ENCODE peak calls at places on chromosomes 11 and 22, in five cellular contexts. F, M, L, H and X are unnamed samples. For H3K27me3, the result is how much of the 10 kb centered on the place peaks cover.

GRCh38 chr22:20425821-20426615 is 11.6 kb downstream of the SCARF2 start:
- ATAC-seq in H (no peak), F (no peak), L (no peak), M (no peak), X (no peak)

GRCh38 chr22:21698430-21699329 is 32.9 kb downstream of the PPIL2 start:
- ATAC-seq in L (peak), F (no peak), M (peak), H (no peak), X (peak)

GRCh38 chr11:75233688-75234295 is 6.8 kb upstream of the TPBGL start:
- ATAC-seq in L (no peak), H (no peak), F (peak), M (no peak), X (no peak)

GRCh38 chr22:28568099-28568498 is 111.5 kb downstream of the TTC28 start:
- ATAC-seq in F (no peak), L (no peak), H (no peak), M (no peak), X (no peak)

GRCh38 chr22:26784772-26785171 is 127.4 kb downstream of the MIAT start:
- ATAC-seq in M (no peak), L (no peak), H (no peak), F (no peak), X (no peak)

GRCh38 chr22:20419664-20419951 is 18.0 kb downstream of the SCARF2 start:
- ATAC-seq in M (no peak), L (no peak), F (no peak), H (no peak), X (no peak)

GRCh38 chr22:49514656-49515055 is 313.0 kb downstream of the BRD1 start:
- ATAC-seq in F (no peak), H (no peak), L (no peak), M (no peak), X (no peak)

GRCh38 chr22:29096736-29097669 is 24.2 kb downstream of the KREMEN1 start:
- ATAC-seq in H (no peak), L (no peak), M (peak), F (peak), X (no peak)

GRCh38 chr11:68750988-68751325 is 363 bp downstream of the TESMIN start:
- ATAC-seq in L (no peak), F (no peak), M (no peak), H (no peak), X (peak)

GRCh38 chr11:6557063-6557462 is 46.4 kb downstream of the RRP8 start:
- ATAC-seq in L (no peak), F (peak), H (no peak), M (no peak), X (no peak)

GRCh38 chr11:12482839-12483238 is 105.5 kb downstream of the PARVA start:
- ATAC-seq in L (peak), M (no peak), H (no peak), F (no peak), X (no peak)

GRCh38 chr11:63882555-63883242 is 34.3 kb downstream of the RCOR2 start:
- ATAC-seq in H (peak), M (no peak), L (peak), F (no peak), X (peak)

GRCh38 chr22:32752868-32753520 is 48.5 kb upstream of the TIMP3 start:
- ATAC-seq in H (no peak), M (no peak), L (peak), F (no peak), X (peak)

GRCh38 chr11:45917623-45918330 is at the start of gene PEX16:
- ATAC-seq in F (peak), L (peak), H (peak), M (peak), X (peak)
- TF ChIP-seq POLR2A in F (peak), L (peak), H (peak), M (peak), X (peak)

GRCh38 chr11:117442869-117443239 is 115.2 kb downstream of the CEP164 start:
- ATAC-seq in L (peak), F (no peak), H (no peak), M (peak), X (no peak)

GRCh38 chr11:117440258-117440657 is 112.6 kb downstream of the CEP164 start:
- ATAC-seq in H (no peak), L (no peak), F (no peak), M (no peak), X (no peak)

GRCh38 chr11:117441146-117441975 is 113.7 kb downstream of the CEP164 start:
- ATAC-seq in M (no peak), H (no peak), F (no peak), L (no peak), X (no peak)

GRCh38 chr11:117443269-117444186 is 115.9 kb downstream of the CEP164 start:
- ATAC-seq in M (peak), H (peak), F (peak), L (peak), X (peak)

GRCh38 chr11:117442049-117442868 is 114.6 kb downstream of the CEP164 start:
- ATAC-seq in H (no peak), M (no peak), L (no peak), F (no peak), X (no peak)
- H3K27me3 ChIP-seq in H (under half), M (under half), L (under half), F (under half), X (under half)

DNA sequence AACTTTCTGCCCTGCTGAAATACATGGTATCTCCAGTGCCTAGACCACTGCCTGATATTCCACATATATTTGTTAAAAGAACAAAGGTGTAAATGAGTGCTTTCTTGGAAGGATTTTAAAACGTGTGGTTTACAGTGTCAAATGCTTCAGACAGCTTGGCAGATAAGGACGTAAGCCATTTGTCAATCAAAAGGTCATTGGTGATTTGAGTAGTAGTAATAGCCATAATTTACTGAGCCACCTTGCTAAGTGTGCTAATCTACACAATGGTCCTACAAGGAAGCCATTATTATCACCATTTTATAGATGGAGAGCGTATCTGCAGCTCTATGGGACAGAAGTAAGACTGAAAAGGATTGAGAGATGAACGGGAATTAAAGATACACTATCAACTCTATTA is 186.8 kb upstream of the MPPED2 start:
- ATAC-seq in M (no peak), F (no peak), L (no peak), H (no peak), X (no peak)
- TF ChIP-seq EP300 in M (no peak), F (no peak), L (no peak), H (no peak), X (no peak)

DNA sequence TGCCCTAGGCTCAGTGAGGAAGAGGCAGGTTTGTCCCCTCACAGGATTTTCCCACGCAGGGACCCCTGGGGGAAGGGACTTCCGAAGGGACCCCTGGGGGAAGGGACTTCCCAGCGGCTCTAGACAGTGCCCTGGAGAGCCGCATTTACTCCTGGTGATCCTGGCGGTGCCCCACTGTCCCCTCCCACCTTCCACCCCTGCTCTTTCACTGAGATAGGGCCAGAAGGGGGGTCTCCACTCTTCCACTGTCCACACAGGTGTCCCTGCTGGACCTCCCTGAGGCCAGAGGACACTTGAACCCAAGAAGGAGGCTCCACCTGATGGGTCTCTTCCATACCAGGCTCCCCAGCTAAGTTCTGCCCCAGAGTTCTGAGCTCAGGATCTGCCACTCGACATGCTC is 1333.9 kb downstream of the BRD1 start:
- ATAC-seq in H (no peak), L (peak), M (no peak), F (no peak), X (no peak)
- TF ChIP-seq POLR2A in H (no peak), L (no peak), M (no peak), F (no peak), X (no peak)

GRCh38 chr11:70067591-70068341 is 10.4 kb upstream of the ANO1 start:
- ATAC-seq in H (no peak), F (peak), L (no peak), M (no peak), X (no peak)

GRCh38 chr11:70068950-70069349 is 9.2 kb upstream of the ANO1 start:
- ATAC-seq in H (no peak), M (no peak), F (no peak), L (no peak), X (no peak)

GRCh38 chr11:70067036-70067435 is 11.1 kb upstream of the ANO1 start:
- ATAC-seq in L (no peak), H (no peak), F (no peak), M (no peak), X (no peak)

GRCh38 chr11:70066628-70067027 is 11.5 kb upstream of the ANO1 start:
- ATAC-seq in M (no peak), L (peak), H (no peak), F (no peak), X (no peak)

GRCh38 chr11:70068345-70068744 is 9.8 kb upstream of the ANO1 start:
- ATAC-seq in F (no peak), L (no peak), M (no peak), H (no peak), X (no peak)
- H3K27me3 ChIP-seq in F (half or more), L (under half), M (under half), H (under half), X (half or more)

GRCh38 chr11:9759519-9760179 is 95.8 kb downstream of the SWAP70 start:
- ATAC-seq in M (peak), H (peak), F (peak), L (peak), X (peak)
- TF ChIP-seq EP300 in M (no peak), H (no peak), F (no peak), L (no peak), X (no peak)

DNA sequence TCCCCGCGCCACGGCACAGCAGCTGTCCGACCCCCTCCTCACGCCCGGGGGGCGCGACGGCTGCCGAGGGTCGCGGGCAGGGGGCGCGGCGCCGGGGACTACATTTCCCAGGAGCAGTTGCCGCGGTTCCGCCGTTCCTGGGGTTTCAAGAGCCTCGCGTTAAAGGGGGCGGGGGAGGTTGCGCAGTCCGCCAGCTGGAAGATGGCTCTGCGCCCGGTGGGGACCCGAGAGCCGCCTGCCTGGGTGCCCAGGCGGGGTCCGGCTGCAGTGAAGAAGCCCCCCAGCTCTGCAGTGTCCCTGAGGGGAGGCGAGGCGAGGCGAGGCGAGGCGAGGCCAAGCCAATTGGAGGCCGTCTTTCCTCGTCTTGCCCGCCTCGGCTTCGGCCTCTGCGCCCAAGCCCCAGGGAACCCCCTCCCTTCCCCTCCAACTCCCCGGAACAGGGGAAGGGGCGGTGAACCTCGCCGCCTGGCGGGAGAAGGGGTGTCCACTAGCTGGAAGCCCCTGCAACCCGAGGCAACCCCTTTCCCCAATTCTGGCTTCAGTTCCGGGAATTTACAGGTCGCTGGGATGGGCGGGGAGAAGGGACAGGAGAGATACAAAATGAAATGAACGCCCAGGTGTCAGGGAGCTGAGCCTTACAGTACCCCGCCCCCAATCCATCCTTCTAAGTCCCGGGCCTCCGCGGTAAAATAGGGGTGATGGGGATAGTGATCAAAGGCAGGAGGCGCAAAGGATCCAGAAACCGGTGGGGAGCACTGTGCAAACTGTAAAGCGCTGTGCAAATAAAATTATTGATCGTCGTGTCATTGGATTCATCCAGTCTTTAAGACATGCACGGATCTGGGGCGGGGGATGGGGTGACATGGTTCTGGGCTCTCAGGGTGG is 5.2 kb upstream of the GCAT start:
- ATAC-seq in M (peak), L (no peak), H (peak), F (peak), X (no peak)
- TF ChIP-seq POLR2A in M (peak), L (peak), H (no peak), F (peak), X (peak)